ENCODE peak calls at places on chromosomes 16 and 17, in five cellular contexts. Q is A549, T is uterus, E is fibroblast of lung, N is transverse colon. O is an unnamed sample. For H3K4me1, the result is how much of the 10 kb centered on the place peaks cover.

GRCh38 chr16:35602116-35602515 is 2142.7 kb downstream of the TP53TG3F start:
- DNase-seq in Q (no peak), T (no peak), E (no peak), N (no peak), O (no peak)

GRCh38 chr16:57576429-57576870 is 34.0 kb downstream of the ADGRG5 start:
- DNase-seq in Q (peak), T (peak), E (peak), N (peak), O (peak)

GRCh38 chr17:50100921-50101345 is 5.8 kb downstream of the PDK2 start:
- DNase-seq in Q (no peak), T (no peak), E (no peak), N (no peak), O (no peak)

GRCh38 chr16:64343061-64343819 is 778.6 kb downstream of the CDH11 start:
- DNase-seq in Q (no peak), T (no peak), E (no peak), N (no peak), O (no peak)

GRCh38 chr16:57786632-57787518 is 15.4 kb downstream of the KIFC3 start:
- DNase-seq in Q (no peak), T (peak), E (peak), N (peak), O (peak)

GRCh38 chr17:74480290-74480689 is 13.9 kb downstream of the CD300A start:
- DNase-seq in Q (no peak), T (no peak), E (no peak), N (no peak), O (no peak)

GRCh38 chr16:27428035-27428785 is 26.2 kb downstream of the IL21R start:
- DNase-seq in Q (no peak), T (no peak), E (no peak), N (no peak), O (peak)

GRCh38 chr17:11005940-11006339 is 168.1 kb upstream of the PIRT start:
- DNase-seq in Q (no peak), T (no peak), E (no peak), N (no peak), O (no peak)

GRCh38 chr17:15392326-15392739 is 50.9 kb upstream of the TEKT3 start:
- DNase-seq in Q (peak), T (peak), E (peak), N (no peak), O (no peak)

GRCh38 chr17:41329279-41329925 is 13.9 kb upstream of the KRTAP17-1 start:
- DNase-seq in Q (peak), T (no peak), E (peak), N (peak), O (no peak)

GRCh38 chr16:81487301-81487720 is 42.7 kb downstream of the CMIP start:
- DNase-seq in Q (no peak), T (no peak), E (no peak), N (no peak), O (no peak)

GRCh38 chr16:68823401-68823800 is 19.9 kb upstream of the TANGO6 start:
- DNase-seq in Q (no peak), T (no peak), E (peak), N (no peak), O (no peak)

GRCh38 chr16:77331802-77332586 is 102.8 kb downstream of the ADAMTS18 start:
- DNase-seq in Q (no peak), T (no peak), E (no peak), N (no peak), O (no peak)

GRCh38 chr17:13395872-13396271 is 205.9 kb downstream of the HS3ST3A1 start:
- DNase-seq in Q (no peak), T (no peak), E (no peak), N (no peak), O (no peak)

GRCh38 chr17:75504347-75505151 is 10.8 kb downstream of the CASKIN2 start:
- DNase-seq in Q (peak), T (no peak), E (no peak), N (peak), O (no peak)

GRCh38 chr16:17072104-17072503 is 398.7 kb downstream of the XYLT1 start:
- DNase-seq in Q (no peak), T (no peak), E (no peak), N (no peak), O (no peak)

GRCh38 chr16:72666267-72666666 is 381.7 kb downstream of the ZFHX3 start:
- DNase-seq in Q (no peak), T (no peak), E (peak), N (no peak), O (no peak)

GRCh38 chr17:31416503-31416923 is 25.0 kb downstream of the RAB11FIP4 start:
- DNase-seq in Q (no peak), T (no peak), E (peak), N (no peak), O (no peak)

GRCh38 chr16:80273635-80274538 is 266.9 kb upstream of the DYNLRB2 start:
- DNase-seq in Q (no peak), T (no peak), E (peak), N (no peak), O (no peak)

GRCh38 chr17:7323731-7324437 is 5.3 kb downstream of the NEURL4 start:
- DNase-seq in Q (peak), T (peak), E (peak), N (peak), O (peak)

GRCh38 chr17:81388091-81388611 is 7.1 kb upstream of the BAHCC1 start:
- DNase-seq in Q (no peak), T (peak), E (no peak), N (no peak), O (no peak)
- H3K4me1 ChIP-seq in Q (under half), T (under half), E (under half), N (under half), O (half or more)

GRCh38 chr16:11138769-11139623 is 117.0 kb downstream of the SOCS1 start:
- DNase-seq in Q (no peak), T (no peak), E (peak), N (no peak), O (no peak)
- H3K4me1 ChIP-seq in Q (under half), T (under half), E (under half), N (under half), O (under half)

GRCh38 chr17:28571255-28572122 is at the start of gene PIGS:
- DNase-seq in Q (peak), T (peak), E (peak), N (peak), O (peak)

GRCh38 chr17:28570716-28571254 is 539 bp downstream of the PIGS start:
- DNase-seq in Q (peak), T (no peak), E (no peak), N (peak), O (peak)

GRCh38 chr17:28573521-28573920 is 2.2 kb upstream of the PIGS start:
- DNase-seq in Q (no peak), T (no peak), E (no peak), N (no peak), O (no peak)

GRCh38 chr17:28573966-28574480 is 2.7 kb downstream of the ALDOC start:
- DNase-seq in Q (no peak), T (no peak), E (no peak), N (no peak), O (no peak)

GRCh38 chr17:28572294-28573099 is 1.2 kb upstream of the PIGS start:
- DNase-seq in Q (no peak), T (no peak), E (no peak), N (no peak), O (no peak)
- H3K4me1 ChIP-seq in Q (under half), T (under half), E (under half), N (under half), O (under half)

GRCh38 chr17:48472485-48473281 is 42.7 kb upstream of the SKAP1 start:
- DNase-seq in Q (peak), T (no peak), E (no peak), N (no peak), O (no peak)
- H3K4me1 ChIP-seq in Q (under half), T (under half), E (under half), N (under half), O (under half)

GRCh38 chr16:78932395-78932794 is 668.1 kb downstream of the MAF start:
- DNase-seq in Q (no peak), T (no peak), E (no peak), N (no peak), O (no peak)

GRCh38 chr16:78931267-78932060 is 669.1 kb downstream of the MAF start:
- DNase-seq in Q (no peak), T (no peak), E (no peak), N (no peak), O (no peak)

GRCh38 chr16:78939600-78939999 is 660.9 kb downstream of the MAF start:
- DNase-seq in Q (no peak), T (no peak), E (no peak), N (no peak), O (no peak)

GRCh38 chr16:78930561-78930960 is 670.0 kb downstream of the MAF start:
- DNase-seq in Q (no peak), T (no peak), E (no peak), N (no peak), O (no peak)

GRCh38 chr16:78936060-78936459 is 664.5 kb downstream of the MAF start:
- DNase-seq in Q (no peak), T (no peak), E (no peak), N (no peak), O (no peak)
- H3K4me1 ChIP-seq in Q (under half), T (under half), E (under half), N (under half), O (under half)